ENCODE peak calls at places on chromosomes 1 and 21, in four cellular contexts. One of them, this sample, is unnamed.

GRCh38 chr1:28499553-28499952 is 6.3 kb upstream of the RCC1 start:
- DNase-seq in GM12878: no peak
- DNase-seq in SK-N-SH: no peak
- DNase-seq in K562: no peak
- DNase-seq in this sample: no peak

GRCh38 chr21:42843021-42843420 is 36.3 kb downstream of the WDR4 start:
- DNase-seq in GM12878: no peak
- DNase-seq in SK-N-SH: no peak
- DNase-seq in K562: no peak
- DNase-seq in this sample: peak

GRCh38 chr1:224357626-224358124 is 996 bp downstream of the CNIH4 start:
- DNase-seq in GM12878: no peak
- DNase-seq in SK-N-SH: peak
- DNase-seq in K562: no peak
- DNase-seq in this sample: no peak

GRCh38 chr1:159821171-159821867 is 5.4 kb upstream of the SLAMF8 start:
- DNase-seq in GM12878: no peak
- DNase-seq in SK-N-SH: peak
- DNase-seq in K562: peak
- DNase-seq in this sample: peak

GRCh38 chr1:199956005-199956404 is 71.5 kb upstream of the NR5A2 start:
- DNase-seq in GM12878: no peak
- DNase-seq in SK-N-SH: no peak
- DNase-seq in K562: no peak
- DNase-seq in this sample: no peak

GRCh38 chr1:183043872-183044859 is 20.9 kb downstream of the LAMC1 start:
- DNase-seq in GM12878: no peak
- DNase-seq in SK-N-SH: no peak
- DNase-seq in K562: no peak
- DNase-seq in this sample: no peak

GRCh38 chr21:30104246-30104645 is 62.4 kb downstream of the CLDN17 start:
- DNase-seq in GM12878: no peak
- DNase-seq in SK-N-SH: no peak
- DNase-seq in K562: no peak
- DNase-seq in this sample: no peak

GRCh38 chr1:200979574-200980451 is 43.7 kb downstream of the KIF21B start:
- DNase-seq in GM12878: no peak
- DNase-seq in SK-N-SH: peak
- DNase-seq in K562: peak
- DNase-seq in this sample: peak

GRCh38 chr1:54224233-54224632 is 24.3 kb downstream of the MRPL37 start:
- DNase-seq in GM12878: no peak
- DNase-seq in SK-N-SH: no peak
- DNase-seq in K562: no peak
- DNase-seq in this sample: no peak

GRCh38 chr1:93758842-93759515 is 77.3 kb upstream of the BCAR3 start:
- DNase-seq in GM12878: no peak
- DNase-seq in SK-N-SH: peak
- DNase-seq in K562: no peak
- DNase-seq in this sample: no peak

GRCh38 chr1:39593386-39593785 is 16.8 kb upstream of the PABPC4 start:
- DNase-seq in GM12878: no peak
- DNase-seq in SK-N-SH: no peak
- DNase-seq in K562: no peak
- DNase-seq in this sample: no peak

GRCh38 chr1:39116868-39117728 is 87.4 kb upstream of the MACF1 start:
- DNase-seq in GM12878: no peak
- DNase-seq in SK-N-SH: no peak
- DNase-seq in K562: peak
- DNase-seq in this sample: no peak

GRCh38 chr1:7540816-7541215 is 230.3 kb upstream of the VAMP3 start:
- DNase-seq in GM12878: no peak
- DNase-seq in SK-N-SH: no peak
- DNase-seq in K562: no peak
- DNase-seq in this sample: no peak

DNA sequence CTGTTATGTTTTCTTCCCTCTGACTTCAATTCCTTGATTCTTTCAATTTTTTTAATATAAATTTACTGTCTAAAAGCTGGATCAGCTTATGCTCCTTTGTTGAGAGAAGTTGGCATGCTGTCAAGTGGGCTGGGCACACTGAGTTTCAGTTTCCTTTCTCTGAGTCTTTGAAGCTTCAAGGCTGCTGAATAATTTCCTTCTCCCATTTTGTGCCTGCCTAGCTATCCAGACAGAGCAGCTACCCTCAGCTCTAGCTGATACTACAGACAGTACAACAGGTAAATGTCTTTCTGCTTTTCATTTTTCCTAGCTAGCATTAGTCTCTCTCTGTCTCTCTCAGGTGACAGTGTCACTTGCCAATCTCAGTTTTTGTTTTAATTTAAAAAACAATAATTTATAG is at the start of gene IFI44:
- DNase-seq in GM12878: peak
- DNase-seq in SK-N-SH: peak
- DNase-seq in K562: no peak
- DNase-seq in this sample: no peak
- TF ChIP-seq USF1 in GM12878: no peak
- TF ChIP-seq USF1 in SK-N-SH: no peak
- TF ChIP-seq USF1 in K562: no peak
- TF ChIP-seq USF1 in this sample: no peak

GRCh38 chr1:178938281-178938958 is 67.5 kb upstream of the ANGPTL1 start:
- DNase-seq in GM12878: no peak
- DNase-seq in SK-N-SH: no peak
- DNase-seq in K562: no peak
- DNase-seq in this sample: no peak

GRCh38 chr1:178937770-178938169 is 66.9 kb upstream of the ANGPTL1 start:
- DNase-seq in GM12878: no peak
- DNase-seq in SK-N-SH: no peak
- DNase-seq in K562: no peak
- DNase-seq in this sample: no peak

GRCh38 chr1:178940022-178940765 is 69.3 kb upstream of the ANGPTL1 start:
- DNase-seq in GM12878: no peak
- DNase-seq in SK-N-SH: no peak
- DNase-seq in K562: no peak
- DNase-seq in this sample: no peak

GRCh38 chr1:178939328-178939727 is 68.5 kb upstream of the ANGPTL1 start:
- DNase-seq in GM12878: no peak
- DNase-seq in SK-N-SH: no peak
- DNase-seq in K562: no peak
- DNase-seq in this sample: no peak

DNA sequence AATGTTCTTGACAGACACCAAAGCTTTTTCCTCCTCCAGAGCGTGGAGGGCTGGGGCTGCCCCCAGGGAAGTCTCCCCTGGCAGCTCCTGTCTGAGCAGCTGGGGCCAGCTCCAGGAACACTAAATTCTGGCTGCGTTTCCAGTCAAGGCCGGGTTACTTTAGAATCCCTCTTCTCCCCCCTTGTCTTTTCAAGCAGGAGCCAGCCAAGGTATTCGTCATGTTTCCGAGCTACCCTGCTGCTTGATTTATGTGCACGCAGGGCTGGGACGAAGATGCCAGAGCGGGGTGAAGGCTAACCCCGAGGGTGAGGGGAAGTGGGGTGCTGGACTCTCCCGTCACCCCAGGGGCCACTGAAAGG is 68.1 kb upstream of the ANGPTL1 start:
- DNase-seq in GM12878: no peak
- DNase-seq in SK-N-SH: no peak
- DNase-seq in K562: no peak
- DNase-seq in this sample: no peak
- TF ChIP-seq USF1 in GM12878: no peak
- TF ChIP-seq USF1 in SK-N-SH: no peak
- TF ChIP-seq USF1 in K562: no peak
- TF ChIP-seq USF1 in this sample: no peak

GRCh38 chr1:227757781-227758180 is 22.5 kb downstream of the SNAP47 start:
- DNase-seq in GM12878: no peak
- DNase-seq in SK-N-SH: no peak
- DNase-seq in K562: no peak
- DNase-seq in this sample: no peak

GRCh38 chr1:227749916-227750710 is 14.9 kb downstream of the SNAP47 start:
- DNase-seq in GM12878: no peak
- DNase-seq in SK-N-SH: no peak
- DNase-seq in K562: no peak
- DNase-seq in this sample: no peak

GRCh38 chr1:227754958-227755357 is 19.7 kb downstream of the SNAP47 start:
- DNase-seq in GM12878: no peak
- DNase-seq in SK-N-SH: no peak
- DNase-seq in K562: no peak
- DNase-seq in this sample: no peak

GRCh38 chr1:227756172-227756959 is 21.1 kb downstream of the SNAP47 start:
- DNase-seq in GM12878: no peak
- DNase-seq in SK-N-SH: no peak
- DNase-seq in K562: no peak
- DNase-seq in this sample: no peak

DNA sequence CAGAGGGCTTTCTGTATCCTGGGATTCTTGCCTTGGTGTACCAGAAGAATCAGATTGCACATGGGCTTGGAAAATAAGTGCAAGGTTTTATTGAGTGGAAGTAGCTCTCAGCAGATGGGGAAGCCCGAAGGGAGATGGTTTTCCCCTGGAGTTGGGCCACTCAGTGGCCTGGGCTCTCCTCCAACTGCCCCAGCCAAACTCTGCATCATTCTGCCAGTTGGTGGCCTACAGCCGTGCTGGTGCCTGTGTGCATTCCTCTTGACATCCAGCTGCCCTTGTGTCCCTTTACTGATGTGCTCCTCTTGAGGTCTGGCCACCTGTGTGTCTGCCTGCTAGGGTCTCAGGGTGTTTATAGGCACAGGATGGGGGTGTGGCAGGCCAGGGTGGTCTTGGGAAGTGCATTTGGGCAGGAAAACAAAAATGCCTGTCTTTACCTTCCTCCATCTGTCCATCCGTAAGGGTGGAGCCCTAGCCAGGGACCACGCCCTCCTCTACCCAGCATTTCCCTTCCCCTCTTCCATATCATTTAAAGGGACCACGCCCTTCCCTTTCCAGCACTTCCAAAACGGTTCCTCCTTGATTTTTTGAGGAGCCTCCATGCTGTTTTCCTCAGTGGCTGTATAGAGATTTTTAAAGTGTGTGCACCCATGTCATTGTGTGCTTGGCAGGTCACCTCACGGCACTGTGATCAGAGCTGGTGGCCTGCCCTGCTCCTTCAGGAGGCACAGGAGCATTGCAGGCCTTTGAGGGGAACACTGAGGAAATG is 18.9 kb downstream of the SNAP47 start:
- DNase-seq in GM12878: no peak
- DNase-seq in SK-N-SH: no peak
- DNase-seq in K562: no peak
- DNase-seq in this sample: no peak
- TF ChIP-seq USF1 in GM12878: no peak
- TF ChIP-seq USF1 in SK-N-SH: no peak
- TF ChIP-seq USF1 in K562: no peak
- TF ChIP-seq USF1 in this sample: no peak

GRCh38 chr1:221141606-221142285 is 262.5 kb downstream of the HLX start:
- DNase-seq in GM12878: no peak
- DNase-seq in SK-N-SH: no peak
- DNase-seq in K562: no peak
- DNase-seq in this sample: no peak
- TF ChIP-seq USF1 in GM12878: no peak
- TF ChIP-seq USF1 in SK-N-SH: no peak
- TF ChIP-seq USF1 in K562: no peak
- TF ChIP-seq USF1 in this sample: no peak

DNA sequence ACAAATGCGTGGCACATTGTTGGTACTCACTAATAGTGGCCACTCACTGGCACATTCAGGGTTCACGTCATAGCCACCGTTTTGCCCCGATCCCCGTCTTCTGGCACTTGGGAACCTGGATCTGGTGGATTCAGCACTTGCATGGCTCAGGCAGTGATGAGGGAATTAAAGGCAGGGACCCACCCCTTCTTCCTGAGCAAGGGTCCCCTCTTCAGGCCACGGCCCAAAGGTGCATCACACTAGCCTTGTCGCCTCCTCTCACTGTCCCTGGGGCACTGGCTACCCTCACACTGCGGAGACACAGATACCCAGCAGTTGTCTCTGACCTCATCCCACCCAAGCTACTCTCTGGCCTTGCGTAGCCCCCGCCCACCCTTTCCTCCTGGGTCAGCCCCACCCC is 19.9 kb upstream of the LDLRAP1 start:
- DNase-seq in GM12878: no peak
- DNase-seq in SK-N-SH: peak
- DNase-seq in K562: peak
- DNase-seq in this sample: peak
- TF ChIP-seq USF1 in GM12878: no peak
- TF ChIP-seq USF1 in SK-N-SH: no peak
- TF ChIP-seq USF1 in K562: no peak
- TF ChIP-seq USF1 in this sample: no peak

GRCh38 chr1:56403321-56403720 is 176.0 kb downstream of the PLPP3 start:
- DNase-seq in GM12878: no peak
- DNase-seq in SK-N-SH: no peak
- DNase-seq in K562: no peak
- DNase-seq in this sample: no peak
- TF ChIP-seq USF1 in GM12878: no peak
- TF ChIP-seq USF1 in SK-N-SH: no peak
- TF ChIP-seq USF1 in K562: no peak
- TF ChIP-seq USF1 in this sample: no peak

GRCh38 chr1:62712625-62713243 is 24.5 kb upstream of the DOCK7 start:
- DNase-seq in GM12878: no peak
- DNase-seq in SK-N-SH: no peak
- DNase-seq in K562: no peak
- DNase-seq in this sample: no peak
- TF ChIP-seq USF1 in GM12878: no peak
- TF ChIP-seq USF1 in SK-N-SH: no peak
- TF ChIP-seq USF1 in K562: no peak
- TF ChIP-seq USF1 in this sample: no peak